ENCODE peak calls at places on chromosomes 12 and 14, in five cellular contexts. V is PC-3, X is K562, E is fibroblast of lung, U is GM12878. H is an unnamed sample.

GRCh38 chr12:65608319-65608916 is 215.9 kb upstream of the HMGA2 start:
- DNase-seq in V (peak), X (no peak), E (peak), U (no peak), H (no peak)

GRCh38 chr14:75653563-75653962 is 7.1 kb downstream of the ERG28 start:
- DNase-seq in V (no peak), X (no peak), E (no peak), U (no peak), H (no peak)

GRCh38 chr12:121915841-121916321 is 2.5 kb upstream of the CFAP251 start:
- DNase-seq in V (no peak), X (no peak), E (no peak), U (no peak), H (no peak)

GRCh38 chr12:6459004-6459337 is 7.1 kb downstream of the TAPBPL start:
- DNase-seq in V (no peak), X (no peak), E (no peak), U (no peak), H (no peak)

GRCh38 chr12:57224973-57225679 is 4.4 kb upstream of the SHMT2 start:
- DNase-seq in V (no peak), X (no peak), E (no peak), U (no peak), H (peak)

GRCh38 chr12:76643438-76643837 is 83.9 kb upstream of the OSBPL8 start:
- DNase-seq in V (peak), X (no peak), E (peak), U (no peak), H (no peak)

GRCh38 chr12:20220339-20220738 is 148.0 kb upstream of the PDE3A start:
- DNase-seq in V (peak), X (no peak), E (peak), U (peak), H (no peak)

GRCh38 chr14:76961631-76962302 is 66.7 kb downstream of the IRF2BPL start:
- DNase-seq in V (peak), X (peak), E (peak), U (peak), H (peak)

GRCh38 chr12:93784339-93785086 is 107.3 kb downstream of the CRADD start:
- DNase-seq in V (peak), X (no peak), E (peak), U (no peak), H (no peak)

GRCh38 chr14:77574446-77575125 is 41.9 kb downstream of the SPTLC2 start:
- DNase-seq in V (no peak), X (no peak), E (peak), U (no peak), H (no peak)

GRCh38 chr12:86669010-86669409 is 412.8 kb upstream of the MGAT4C start:
- DNase-seq in V (peak), X (no peak), E (no peak), U (no peak), H (peak)

GRCh38 chr12:68893741-68894140 is 39.2 kb downstream of the CPM start:
- DNase-seq in V (no peak), X (no peak), E (no peak), U (no peak), H (no peak)

GRCh38 chr12:123389560-123390351 is 5.8 kb downstream of the KMT5A start:
- DNase-seq in V (peak), X (peak), E (peak), U (no peak), H (peak)

GRCh38 chr12:44029194-44029593 is 193.3 kb downstream of the TMEM117 start:
- DNase-seq in V (no peak), X (no peak), E (no peak), U (no peak), H (no peak)

GRCh38 chr12:18320036-18320617 is 58.8 kb downstream of the PIK3C2G start:
- DNase-seq in V (peak), X (peak), E (peak), U (no peak), H (peak)

GRCh38 chr12:31651893-31652521 is 7.5 kb upstream of the ETFBKMT start:
- DNase-seq in V (no peak), X (no peak), E (no peak), U (no peak), H (peak)

GRCh38 chr14:55699131-55700057 is 119.4 kb downstream of the KTN1 start:
- DNase-seq in V (peak), X (no peak), E (peak), U (no peak), H (peak)

GRCh38 chr12:117334098-117334497 is 27.3 kb downstream of the NOS1 start:
- DNase-seq in V (no peak), X (no peak), E (no peak), U (no peak), H (no peak)

GRCh38 chr12:92759634-92760268 is 57.0 kb downstream of the PLEKHG7 start:
- DNase-seq in V (peak), X (peak), E (peak), U (no peak), H (no peak)

GRCh38 chr14:58639842-58640484 is 2.2 kb downstream of the DACT1 start:
- DNase-seq in V (peak), X (no peak), E (peak), U (peak), H (peak)

GRCh38 chr14:76924363-76925151 is 98.3 kb downstream of the LRRC74A start:
- DNase-seq in V (no peak), X (peak), E (peak), U (no peak), H (peak)

GRCh38 chr14:74835607-74836250 is 40.2 kb downstream of the PROX2 start:
- DNase-seq in V (no peak), X (no peak), E (no peak), U (peak), H (no peak)

GRCh38 chr12:100375023-100375737 is 18.3 kb downstream of the SLC17A8 start:
- DNase-seq in V (no peak), X (no peak), E (peak), U (no peak), H (peak)

GRCh38 chr14:84819528-84819927 is 710.4 kb upstream of the FLRT2 start:
- DNase-seq in V (no peak), X (no peak), E (no peak), U (no peak), H (no peak)

GRCh38 chr14:50741571-50741970 is 73.5 kb upstream of the SAV1 start:
- DNase-seq in V (peak), X (no peak), E (peak), U (no peak), H (no peak)

GRCh38 chr12:88299567-88300101 is 157.5 kb downstream of the TMTC3 start:
- DNase-seq in V (peak), X (peak), E (peak), U (peak), H (no peak)

GRCh38 chr14:79369359-79370332 is 841.7 kb downstream of the DIO2 start:
- DNase-seq in V (peak), X (no peak), E (peak), U (no peak), H (no peak)

GRCh38 chr12:3594966-3595365 is 104.0 kb downstream of the PRMT8 start:
- DNase-seq in V (no peak), X (no peak), E (no peak), U (no peak), H (no peak)

GRCh38 chr12:53975019-53975815 is 463 bp upstream of the HOTAIR start:
- DNase-seq in V (no peak), X (no peak), E (no peak), U (no peak), H (peak)
- H3K9ac ChIP-seq in V (peak), X (no peak), E (no peak), U (no peak), H (no peak)

GRCh38 chr12:132451172-132451835 is 38.6 kb upstream of the FBRSL1 start:
- DNase-seq in V (no peak), X (no peak), E (no peak), U (no peak), H (no peak)
- H3K9ac ChIP-seq in V (no peak), X (no peak), E (no peak), U (peak), H (no peak)

GRCh38 chr14:102796661-102797190 is 19.5 kb downstream of the TRAF3 start:
- DNase-seq in V (no peak), X (no peak), E (no peak), U (no peak), H (no peak)

GRCh38 chr14:102793531-102794328 is 16.5 kb downstream of the TRAF3 start:
- DNase-seq in V (no peak), X (no peak), E (no peak), U (no peak), H (no peak)

GRCh38 chr14:102799684-102800562 is 22.7 kb downstream of the TRAF3 start:
- DNase-seq in V (no peak), X (no peak), E (peak), U (no peak), H (no peak)

GRCh38 chr14:102798926-102799325 is 21.7 kb downstream of the TRAF3 start:
- DNase-seq in V (no peak), X (no peak), E (no peak), U (peak), H (no peak)

DNA sequence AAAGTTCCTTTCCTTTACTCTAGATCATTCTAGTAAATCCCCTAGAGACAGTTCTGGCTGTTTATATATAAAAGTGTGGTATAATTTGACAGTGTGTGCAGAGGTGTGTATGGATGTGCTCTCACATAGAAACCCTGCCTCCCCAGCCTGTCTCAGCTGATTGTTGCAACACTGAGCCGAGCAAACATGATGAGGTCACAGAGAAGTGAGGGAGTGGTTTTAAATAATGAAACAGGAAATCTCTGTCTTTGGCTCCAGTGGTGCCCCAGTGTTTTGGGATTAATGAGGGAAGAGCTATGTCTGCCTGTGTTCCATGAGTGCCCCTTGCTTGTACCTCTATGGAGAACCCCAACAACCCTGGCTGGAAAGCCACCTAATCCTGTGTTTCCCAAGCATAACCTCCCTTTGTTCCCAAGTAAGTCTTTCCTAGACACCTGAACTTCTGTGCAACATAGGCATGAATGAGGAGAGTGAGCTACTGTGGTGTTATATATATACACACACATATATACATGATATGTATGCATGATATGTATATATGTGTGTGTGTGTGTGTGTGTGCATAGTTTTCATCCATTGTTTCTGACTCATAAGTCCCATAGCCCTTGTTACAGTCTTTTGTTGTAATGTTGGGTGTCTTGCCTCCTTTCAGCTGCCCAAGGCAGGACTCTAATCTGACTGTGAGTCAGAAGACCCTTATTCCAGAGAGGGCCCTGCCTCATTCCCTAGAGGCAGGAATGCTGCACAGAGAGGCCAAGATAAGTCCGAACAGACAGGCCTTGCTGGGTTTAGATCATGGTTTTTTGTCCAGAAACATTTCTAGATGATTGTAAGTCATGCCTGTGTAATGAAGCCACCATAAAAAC is 18.0 kb downstream of the TRAF3 start:
- DNase-seq in V (peak), X (no peak), E (peak), U (no peak), H (no peak)
- H3K9ac ChIP-seq in V (no peak), X (no peak), E (no peak), U (no peak), H (no peak)

GRCh38 chr14:100294963-100295330 is 11.3 kb downstream of the SLC25A29 start:
- DNase-seq in V (no peak), X (no peak), E (no peak), U (no peak), H (peak)
- H3K9ac ChIP-seq in V (no peak), X (no peak), E (no peak), U (no peak), H (no peak)